ENCODE peak calls at places on chromosomes 7 and 10, in four cellular contexts. W is heart left ventricle, V is colonic mucosa, Z is sigmoid colon. N is an unnamed sample.

GRCh38 chr10:114714281-114714741 is 56.2 kb upstream of the ABLIM1 start:
- DNase-seq in Z (no peak), W (peak; percentile 57), V (peak; percentile 71), N (no peak)

GRCh38 chr10:22500567-22501369 is 155.5 kb downstream of the SPAG6 start:
- DNase-seq in Z (no peak), V (no peak), W (no peak), N (no peak)

GRCh38 chr10:97532935-97533671 is 34.4 kb downstream of the UBTD1 start:
- DNase-seq in V (no peak), W (no peak), Z (no peak), N (no peak)

GRCh38 chr10:28214185-28214584 is 88.7 kb downstream of the MPP7 start:
- DNase-seq in V (no peak), Z (no peak), W (no peak), N (no peak)

GRCh38 chr10:34637419-34637911 is 177.6 kb downstream of the PARD3 start:
- DNase-seq in Z (peak; percentile 78), W (peak; percentile 64), V (peak; percentile 72), N (no peak)

GRCh38 chr10:20330246-20330645 is 514.0 kb downstream of the PLXDC2 start:
- DNase-seq in V (no peak), W (no peak), Z (no peak), N (no peak)

GRCh38 chr10:32131388-32131787 is 75.2 kb upstream of the KIF5B start:
- DNase-seq in Z (no peak), V (peak; percentile 62), W (no peak), N (no peak)

GRCh38 chr10:110221721-110222261 is 14.4 kb downstream of the MXI1 start:
- DNase-seq in Z (peak; percentile 95), W (peak; percentile 81), V (peak; percentile 54), N (peak; percentile 95)

GRCh38 chr10:132666733-132667612 is 119.0 kb downstream of the NKX6-2 start:
- DNase-seq in Z (no peak), W (no peak), V (no peak), N (no peak)

GRCh38 chr10:106395061-106395749 is 769.3 kb downstream of the SORCS1 start:
- DNase-seq in V (no peak), W (no peak), Z (no peak), N (no peak)

GRCh38 chr10:63726883-63727282 is 205.7 kb downstream of the REEP3 start:
- DNase-seq in V (no peak), Z (no peak), W (no peak), N (no peak)

GRCh38 chr10:126373982-126374381 is 14.3 kb downstream of the ADAM12 start:
- DNase-seq in Z (no peak), W (no peak), V (no peak), N (no peak)

GRCh38 chr10:126375926-126376554 is 12.2 kb downstream of the ADAM12 start:
- DNase-seq in W (no peak), Z (no peak), V (no peak), N (no peak)

GRCh38 chr10:126375299-126375698 is 13.0 kb downstream of the ADAM12 start:
- DNase-seq in V (peak; percentile 56), W (no peak), Z (no peak), N (no peak)

GRCh38 chr10:126374435-126374834 is 13.8 kb downstream of the ADAM12 start:
- DNase-seq in Z (no peak), V (no peak), W (no peak), N (no peak)

DNA sequence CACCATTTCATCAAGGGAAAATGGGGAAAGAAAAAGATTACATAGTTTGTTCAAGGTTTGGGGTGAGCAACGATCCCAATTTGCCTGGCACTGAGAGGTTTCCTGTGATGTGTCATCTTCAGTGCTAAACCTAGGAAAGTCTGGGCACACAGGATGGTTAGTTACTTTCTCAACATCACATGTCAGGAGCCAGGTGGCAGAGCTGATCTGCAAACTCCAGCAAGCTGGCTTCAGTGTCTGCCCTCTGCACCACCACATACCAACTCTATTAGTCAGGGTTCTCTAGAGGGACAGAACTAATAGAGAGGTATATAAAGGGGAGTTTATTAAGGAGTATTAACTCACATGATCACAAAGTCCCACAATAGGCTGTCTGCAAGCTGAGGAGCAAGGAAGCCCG is 11.3 kb downstream of the ADAM12 start:
- DNase-seq in W (no peak), Z (no peak), V (no peak), N (no peak)
- H3K4me1 ChIP-seq in W (no peaks in the 10 kb centered on the region), Z (no peaks in the 10 kb centered on the region), V (peaks cover 6% of the 10 kb centered on the region), N (no peaks in the 10 kb centered on the region)

DNA sequence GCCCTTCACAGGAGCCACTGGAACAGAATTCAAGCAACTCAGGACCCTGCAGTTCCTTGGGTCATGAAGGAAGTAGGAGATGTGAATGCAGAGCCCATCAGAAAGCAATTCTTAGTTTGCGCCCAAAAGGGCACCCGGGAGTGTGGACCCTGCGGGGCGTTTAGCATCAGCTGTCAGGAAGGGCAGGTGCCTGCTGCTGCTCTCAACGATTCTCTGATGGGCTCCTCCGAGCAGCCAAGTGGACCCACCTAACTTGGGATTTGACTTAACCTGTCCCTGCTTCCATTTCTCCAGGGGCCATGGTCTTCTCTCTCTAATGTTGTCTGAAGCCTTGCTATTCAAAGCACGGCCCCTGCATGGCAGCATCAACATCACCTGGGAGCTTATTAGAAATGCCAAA is 17.1 kb downstream of the CPA5 start:
- DNase-seq in V (no peak), W (no peak), Z (peak; percentile 35), N (no peak)
- H3K4me1 ChIP-seq in V (peaks cover 3% of the 10 kb centered on the region), W (no peaks in the 10 kb centered on the region), Z (peaks cover 12% of the 10 kb centered on the region), N (peaks cover 4% of the 10 kb centered on the region)

GRCh38 chr10:80700252-80700651 is 162.6 kb downstream of the SH2D4B start:
- DNase-seq in W (no peak), V (no peak), Z (no peak), N (no peak)
- H3K4me1 ChIP-seq in W (peaks cover 3% of the 10 kb centered on the region), V (no peaks in the 10 kb centered on the region), Z (peaks cover 14% of the 10 kb centered on the region), N (no peaks in the 10 kb centered on the region)

GRCh38 chr7:15215611-15216010 is 313.1 kb upstream of the DGKB start:
- DNase-seq in V (no peak), Z (no peak), W (no peak), N (no peak)

GRCh38 chr7:15214981-15215380 is 312.4 kb upstream of the DGKB start:
- DNase-seq in V (no peak), Z (no peak), W (no peak), N (no peak)

DNA sequence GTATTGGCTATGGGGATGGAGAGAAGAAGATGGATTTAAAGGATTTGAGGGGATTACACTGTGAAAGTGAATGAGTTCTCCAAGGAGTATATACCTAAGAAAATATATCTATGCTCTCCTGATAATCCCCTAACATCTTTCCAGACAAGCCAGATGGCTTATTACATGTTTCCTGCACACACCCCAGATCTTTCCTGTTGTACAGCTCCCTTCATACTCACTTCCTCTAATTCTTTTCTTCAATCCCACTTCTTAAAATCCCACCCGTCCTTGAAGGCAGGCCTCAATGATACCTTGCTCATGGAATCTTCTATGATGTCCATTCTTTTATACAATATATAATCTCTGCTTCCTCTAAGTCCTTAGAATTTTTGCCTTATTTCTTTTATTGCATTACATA is 317.2 kb upstream of the DGKB start:
- DNase-seq in V (no peak), W (no peak), Z (no peak), N (no peak)
- H3K4me1 ChIP-seq in V (no peaks in the 10 kb centered on the region), W (no peaks in the 10 kb centered on the region), Z (no peaks in the 10 kb centered on the region), N (no peaks in the 10 kb centered on the region)

GRCh38 chr10:93074137-93074596 is 474 bp downstream of the CYP26A1 start:
- DNase-seq in V (no peak), W (no peak), Z (no peak), N (peak; percentile 40)
- H3K4me1 ChIP-seq in V (peaks cover 10% of the 10 kb centered on the region), W (peaks cover 36% of the 10 kb centered on the region), Z (peaks cover 38% of the 10 kb centered on the region), N (peaks cover 39% of the 10 kb centered on the region)

GRCh38 chr10:113056030-113056429 is 106.0 kb downstream of the TCF7L2 start:
- DNase-seq in W (no peak), Z (no peak), V (no peak), N (no peak)

GRCh38 chr10:113060221-113061053 is 110.4 kb downstream of the TCF7L2 start:
- DNase-seq in V (peak; percentile 62), W (peak; percentile 53), Z (peak; percentile 68), N (peak; percentile 83)

GRCh38 chr10:113059001-113059780 is 109.1 kb downstream of the TCF7L2 start:
- DNase-seq in V (peak; percentile 49), W (no peak), Z (peak; percentile 81), N (no peak)

GRCh38 chr10:113056468-113057021 is 106.5 kb downstream of the TCF7L2 start:
- DNase-seq in W (no peak), Z (no peak), V (no peak), N (no peak)

GRCh38 chr10:113058175-113058961 is 108.3 kb downstream of the TCF7L2 start:
- DNase-seq in W (no peak), Z (peak; percentile 64), V (peak; percentile 59), N (no peak)
- H3K4me1 ChIP-seq in W (peaks cover 64% of the 10 kb centered on the region), Z (peaks cover 87% of the 10 kb centered on the region), V (peaks cover 9% of the 10 kb centered on the region), N (no peaks in the 10 kb centered on the region)

GRCh38 chr10:86970887-86971145 is 2.5 kb downstream of the ADIRF start:
- DNase-seq in Z (no peak), V (no peak), W (no peak), N (peak; percentile 72)

GRCh38 chr10:86969421-86970041 is 1.2 kb downstream of the ADIRF start:
- DNase-seq in W (no peak), V (no peak), Z (peak; percentile 73), N (no peak)

GRCh38 chr10:86968994-86969355 is 693 bp downstream of the ADIRF start:
- DNase-seq in Z (peak; percentile 68), V (no peak), W (no peak), N (peak; percentile 59)

GRCh38 chr10:86971146-86971991 is 3.1 kb downstream of the ADIRF start:
- DNase-seq in W (peak; percentile 92), V (peak; percentile 92), Z (peak; percentile 96), N (peak; percentile 92)

DNA sequence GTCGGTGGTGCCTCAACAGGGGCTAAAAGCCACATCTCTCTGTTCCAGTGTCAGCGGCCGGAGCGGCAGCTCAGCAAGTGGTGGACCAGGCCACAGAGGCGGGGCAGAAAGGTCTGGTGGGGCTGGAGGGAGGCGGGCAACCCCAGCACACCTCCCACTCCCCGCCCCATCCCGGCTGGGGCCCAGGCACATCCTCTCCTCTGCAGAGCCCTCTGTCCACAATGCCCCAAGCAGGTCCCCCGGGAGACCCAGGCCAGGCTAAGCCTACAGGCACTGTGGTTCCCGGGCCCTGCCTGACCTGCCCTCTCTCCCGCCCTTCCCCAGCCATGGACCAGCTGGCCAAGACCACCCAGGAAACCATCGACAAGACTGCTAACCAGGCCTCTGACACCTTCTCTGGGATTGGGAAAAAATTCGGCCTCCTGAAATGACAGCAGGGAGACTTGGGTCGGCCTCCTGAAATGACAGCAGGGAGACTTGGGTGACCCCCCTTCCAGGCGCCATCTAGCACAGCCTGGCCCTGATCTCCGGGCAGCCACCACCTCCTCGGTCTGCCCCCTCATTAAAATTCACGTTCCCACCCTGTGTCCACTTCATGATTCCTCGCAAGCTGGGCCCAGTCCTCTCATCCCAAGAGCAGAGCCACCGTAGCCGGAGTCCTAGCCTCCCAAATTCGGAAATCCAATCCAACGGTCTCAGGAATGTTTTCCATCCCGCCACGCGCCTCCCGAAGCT is 2.0 kb downstream of the ADIRF start:
- DNase-seq in W (peak; percentile 86), Z (peak; percentile 95), V (peak; percentile 66), N (peak; percentile 89)
- H3K4me1 ChIP-seq in W (peaks cover 62% of the 10 kb centered on the region), Z (peaks cover 55% of the 10 kb centered on the region), V (peaks cover 9% of the 10 kb centered on the region), N (peaks cover 59% of the 10 kb centered on the region)

N was measured in right atrium auricular region.